ENCODE peak calls at places on chromosomes 1 and 21, in six cellular contexts. G is heart left ventricle, F is uterus, O is lung, W is tibial nerve, A is ascending aorta. N is an unnamed sample.

GRCh38 chr1:8408151-8408839 is 90.4 kb downstream of the SLC45A1 start:
- DNase-seq in G (peak; percentile 78), F (peak; percentile 76), O (peak; percentile 68), W (no peak), A (peak; percentile 90), N (peak; percentile 78)

GRCh38 chr21:31665397-31665796 is 5.9 kb downstream of the SOD1 start:
- DNase-seq in G (no peak), F (no peak), O (no peak), W (no peak), A (no peak), N (no peak)

GRCh38 chr1:11116318-11116717 is 16.6 kb upstream of the EXOSC10 start:
- DNase-seq in G (no peak), F (no peak), O (no peak), W (no peak), A (no peak), N (no peak)

GRCh38 chr1:32068891-32069590 is 3.7 kb upstream of the TMEM39B start:
- DNase-seq in G (no peak), F (no peak), O (no peak), W (no peak), A (no peak), N (no peak)

GRCh38 chr1:19208710-19209438 is 1.2 kb downstream of the UBR4 start:
- DNase-seq in G (no peak), F (no peak), O (no peak), W (no peak), A (no peak), N (no peak)

GRCh38 chr1:14049965-14050364 is 350.0 kb downstream of the PRDM2 start:
- DNase-seq in G (no peak), F (no peak), O (no peak), W (no peak), A (no peak), N (no peak)

GRCh38 chr1:24606621-24607020 is 36.5 kb upstream of the SRRM1 start:
- DNase-seq in G (no peak), F (no peak), O (no peak), W (no peak), A (no peak), N (no peak)

GRCh38 chr1:2853711-2854110 is 52.2 kb upstream of the TTC34 start:
- DNase-seq in G (no peak), F (no peak), O (no peak), W (no peak), A (no peak), N (no peak)

GRCh38 chr1:180548686-180549326 is 10.0 kb upstream of the OVAAL start:
- DNase-seq in G (no peak), F (no peak), O (no peak), W (no peak), A (no peak), N (no peak)

GRCh38 chr1:197985340-197985739 is 68.2 kb downstream of the LHX9 start:
- DNase-seq in G (no peak), F (no peak), O (no peak), W (no peak), A (no peak), N (no peak)

GRCh38 chr1:77888071-77888428 is 374 bp upstream of the NEXN start:
- DNase-seq in G (no peak), F (no peak), O (peak; percentile 32), W (no peak), A (no peak), N (no peak)
- TF ChIP-seq CTCF in G (no peak), F (no peak), O (no peak), W (no peak), A (no peak), N (no peak)

GRCh38 chr1:70204578-70204977 is 801 bp downstream of the LRRC40 start:
- DNase-seq in G (no peak), F (no peak), O (no peak), W (no peak), A (no peak), N (no peak)

GRCh38 chr1:70202173-70202758 is 3.1 kb downstream of the LRRC40 start:
- DNase-seq in G (no peak), F (no peak), O (no peak), W (no peak), A (no peak), N (no peak)

GRCh38 chr1:70205437-70206118 is at the start of gene LRRC40:
- DNase-seq in G (peak; percentile 97), F (peak; percentile 97), O (peak; percentile 96), W (peak; percentile 85), A (peak; percentile 97), N (peak; percentile 96)

GRCh38 chr1:70205076-70205436 is 323 bp downstream of the LRRC40 start:
- DNase-seq in G (no peak), F (no peak), O (no peak), W (no peak), A (no peak), N (no peak)

GRCh38 chr1:70204139-70204538 is 1.2 kb downstream of the LRRC40 start:
- DNase-seq in G (no peak), F (no peak), O (no peak), W (no peak), A (no peak), N (no peak)
- H3K4me3 ChIP-seq in G (peak overlapping the region; percentile 71), F (no peak overlapping the region), O (no peak overlapping the region), W (peak overlapping the region; percentile 86), A (peak overlapping the region; percentile 82), N (peak overlapping the region; percentile 70)

GRCh38 chr1:58881471-58881994 is 97.7 kb upstream of the JUN start:
- DNase-seq in G (no peak), F (no peak), O (no peak), W (peak; percentile 39), A (peak; percentile 81), N (no peak)
- H3K27ac ChIP-seq in G (no peak overlapping the region), F (no peak overlapping the region), O (no peak overlapping the region), W (no peak overlapping the region), A (no peak overlapping the region), N (no peak overlapping the region)

GRCh38 chr1:5390497-5390896 is 601.7 kb downstream of the NPHP4 start:
- DNase-seq in G (no peak), F (no peak), O (no peak), W (no peak), A (no peak), N (no peak)

GRCh38 chr1:5393591-5393990 is 598.6 kb downstream of the NPHP4 start:
- DNase-seq in G (no peak), F (no peak), O (no peak), W (no peak), A (no peak), N (no peak)

GRCh38 chr1:5393146-5393545 is 599.1 kb downstream of the NPHP4 start:
- DNase-seq in G (no peak), F (no peak), O (no peak), W (no peak), A (no peak), N (no peak)

GRCh38 chr1:5391725-5392124 is 600.5 kb downstream of the NPHP4 start:
- DNase-seq in G (no peak), F (no peak), O (no peak), W (no peak), A (no peak), N (no peak)

DNA sequence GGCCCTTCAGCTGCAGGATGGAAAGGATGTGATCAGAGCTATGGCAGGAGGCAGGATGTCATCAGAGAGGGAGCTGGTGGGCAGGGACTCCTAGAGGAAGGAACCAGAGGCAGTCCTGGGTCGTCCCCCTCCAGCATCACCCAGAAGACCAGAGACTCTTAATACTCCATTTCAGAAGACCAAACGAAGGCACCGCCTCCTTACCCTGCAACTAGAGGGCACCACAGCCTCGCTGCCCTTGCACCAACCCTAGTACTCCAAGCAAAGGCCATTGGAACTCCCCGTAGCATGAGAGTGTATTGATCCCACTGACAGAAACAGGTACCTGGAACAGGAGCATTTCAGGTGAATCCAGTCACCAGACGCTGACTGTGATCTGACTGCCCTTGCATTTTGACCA is 598.1 kb downstream of the NPHP4 start:
- DNase-seq in G (no peak), F (no peak), O (no peak), W (no peak), A (no peak), N (no peak)
- TF ChIP-seq CTCF in G (no peak), F (no peak), O (no peak), W (no peak), A (no peak), N (no peak)

DNA sequence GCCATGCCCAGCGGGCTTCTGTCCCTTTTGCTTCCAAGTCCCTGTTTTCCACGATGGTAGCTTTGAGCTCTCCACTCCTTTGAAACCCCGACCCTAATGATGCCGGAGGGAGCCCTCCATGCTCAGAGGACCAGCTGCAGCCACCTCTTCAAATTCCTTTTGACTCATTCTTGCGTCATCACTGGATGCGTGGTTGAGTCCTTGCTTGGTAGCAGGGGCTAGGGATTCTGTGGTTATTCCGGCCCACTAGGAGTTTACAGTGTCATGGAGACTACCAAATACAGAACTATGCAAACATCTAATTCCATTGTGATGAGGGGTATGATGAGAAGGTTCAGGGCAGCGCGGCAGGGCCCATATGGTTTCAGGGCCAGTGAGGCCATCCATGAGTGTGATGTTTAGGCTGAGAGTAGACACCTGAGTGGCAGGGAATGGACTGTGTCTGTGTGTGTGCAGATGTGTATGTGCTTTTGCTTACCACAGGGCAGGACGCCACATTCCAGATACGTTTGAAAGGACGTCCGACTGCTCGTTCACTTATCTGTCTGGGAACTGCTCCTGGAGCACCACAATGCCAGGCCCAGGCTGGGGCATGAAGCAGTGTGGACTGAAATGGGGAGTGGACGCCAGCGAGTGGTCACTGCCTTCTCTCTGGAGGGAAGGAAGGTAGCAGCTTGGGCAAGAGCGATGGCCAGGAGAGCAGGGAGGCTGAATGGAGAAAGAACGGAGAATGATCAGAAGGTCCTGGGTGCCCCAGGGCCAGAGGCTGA is 30.4 kb upstream of the ZBTB21 start:
- DNase-seq in G (no peak), F (peak; percentile 37), O (no peak), W (no peak), A (peak; percentile 85), N (no peak)
- H3K4me3 ChIP-seq in G (no peak overlapping the region), F (no peak overlapping the region), O (no peak overlapping the region), W (no peak overlapping the region), A (no peak overlapping the region), N (no peak overlapping the region)

DNA sequence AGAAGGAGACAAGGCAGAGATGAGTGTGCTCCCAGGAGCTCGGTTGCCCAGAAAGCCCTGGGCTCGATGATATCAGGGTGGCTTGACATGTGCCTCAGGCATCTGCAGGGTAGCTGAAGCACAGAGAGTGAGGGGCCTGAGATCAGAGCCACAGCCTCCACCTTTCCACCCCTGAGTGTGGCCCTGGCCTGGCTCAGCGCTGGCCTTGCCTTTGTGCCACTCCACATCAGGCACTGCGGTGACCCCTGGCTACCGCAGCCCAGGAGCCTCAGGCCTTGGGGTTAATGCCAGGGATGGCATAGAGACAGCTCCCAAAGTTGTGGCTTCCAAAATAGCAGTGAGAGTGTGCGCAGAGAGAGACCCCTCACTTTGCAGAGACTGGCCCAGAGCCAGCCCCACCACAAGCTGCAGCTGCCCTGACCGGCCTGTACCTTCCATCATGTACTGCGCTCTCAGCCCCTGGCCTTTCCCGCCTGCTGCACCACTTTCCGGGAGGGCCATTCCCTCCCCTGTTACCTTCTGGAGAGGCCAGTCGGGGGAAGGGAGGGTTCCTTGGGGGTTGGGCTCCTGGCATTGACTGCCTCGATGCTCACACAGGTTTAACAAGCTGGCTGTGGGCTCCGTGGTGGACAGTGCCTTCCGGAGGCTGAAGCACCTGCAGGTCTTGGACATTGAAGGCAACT is 19.5 kb downstream of the PODN start:
- DNase-seq in G (no peak), F (no peak), O (no peak), W (no peak), A (no peak), N (no peak)
- H3K27ac ChIP-seq in G (no peak overlapping the region), F (no peak overlapping the region), O (no peak overlapping the region), W (no peak overlapping the region), A (no peak overlapping the region), N (no peak overlapping the region)

N was measured in coronary artery.